ENCODE peak calls at places on chromosomes 1 and 21, in five cellular contexts. O is NCI-H1436, X is PC-3, Y is aorta, K is nucleus accumbens. J is an unnamed sample.

GRCh38 chr1:23984417-23985186 is 4.5 kb upstream of the SRSF10 start:
- DNase-seq in K (no peak), Y (no peak), X (peak; percentile 45), O (no peak), J (no peak)

GRCh38 chr1:211606914-211607751 is 28.2 kb upstream of the SLC30A1 start:
- DNase-seq in O (no peak), Y (peak; percentile 77), K (no peak), X (no peak), J (no peak)

GRCh38 chr1:154860154-154860870 is 9.8 kb downstream of the KCNN3 start:
- DNase-seq in K (no peak), Y (no peak), O (no peak), X (no peak), J (no peak)

GRCh38 chr21:37986751-37987399 is 70.6 kb upstream of the KCNJ6 start:
- DNase-seq in O (peak; percentile 92), K (no peak), X (peak; percentile 71), Y (no peak), J (no peak)

GRCh38 chr1:172849653-172850052 is 190.8 kb downstream of the FASLG start:
- DNase-seq in X (no peak), Y (no peak), K (no peak), O (no peak), J (no peak)

GRCh38 chr1:109041614-109042473 is at the start of gene WDR47:
- DNase-seq in O (peak; percentile 91), Y (peak; percentile 97), K (peak; percentile 64), X (peak; percentile 96), J (peak; percentile 95)

GRCh38 chr1:37415611-37416244 is 58.7 kb upstream of the ZC3H12A start:
- DNase-seq in K (no peak), O (no peak), X (no peak), Y (no peak), J (no peak)

GRCh38 chr1:212561501-212561931 is 47.0 kb upstream of the ATF3 start:
- DNase-seq in O (no peak), X (peak; percentile 96), Y (peak; percentile 80), K (no peak), J (no peak)

GRCh38 chr1:55698136-55698535 is 483.0 kb upstream of the USP24 start:
- DNase-seq in K (no peak), O (no peak), Y (no peak), X (no peak), J (no peak)

GRCh38 chr1:56017336-56017735 is 562.0 kb downstream of the PLPP3 start:
- DNase-seq in O (no peak), X (peak; percentile 77), K (no peak), Y (no peak), J (no peak)

GRCh38 chr1:186985889-186986491 is 157.2 kb downstream of the PLA2G4A start:
- DNase-seq in K (no peak), X (peak; percentile 73), Y (no peak), O (peak; percentile 37), J (peak; percentile 72)

GRCh38 chr1:6991271-6991670 is 206.0 kb downstream of the CAMTA1 start:
- DNase-seq in X (peak; percentile 73), Y (no peak), K (no peak), O (no peak), J (no peak)

GRCh38 chr1:224273651-224274050 is 56.3 kb downstream of the NVL start:
- DNase-seq in K (no peak), X (peak; percentile 72), O (no peak), Y (no peak), J (no peak)

GRCh38 chr1:178109348-178110143 is 15.6 kb downstream of the RASAL2 start:
- DNase-seq in X (peak; percentile 41), K (no peak), O (no peak), Y (no peak), J (no peak)